ENCODE peak calls at places on chromosome 19, in six cellular contexts. One of them, this sample, is unnamed.

GRCh38 chr19:43469160-43469480 is 3.7 kb upstream of the LYPD3 start:
- DNase-seq in neural progenitor cell: no peak
- DNase-seq in heart right ventricle: no peak
- DNase-seq in hepatocyte: no peak
- DNase-seq in ovary: no peak
- DNase-seq in OCI-LY7: peak; percentile 24
- DNase-seq in this sample: no peak

GRCh38 chr19:5880604-5881078 is 10.3 kb upstream of the FUT5 start:
- DNase-seq in neural progenitor cell: no peak
- DNase-seq in heart right ventricle: peak; percentile 75
- DNase-seq in hepatocyte: peak; percentile 84
- DNase-seq in ovary: no peak
- DNase-seq in OCI-LY7: no peak
- DNase-seq in this sample: no peak

GRCh38 chr19:11479470-11480080 is 1.3 kb downstream of the ELAVL3 start:
- DNase-seq in neural progenitor cell: peak; percentile 85
- DNase-seq in heart right ventricle: no peak
- DNase-seq in hepatocyte: peak; percentile 67
- DNase-seq in ovary: no peak
- DNase-seq in OCI-LY7: no peak
- DNase-seq in this sample: no peak

GRCh38 chr19:29528350-29528945 is 2.7 kb downstream of the VSTM2B start:
- DNase-seq in neural progenitor cell: peak; percentile 95
- DNase-seq in heart right ventricle: peak; percentile 25
- DNase-seq in hepatocyte: peak; percentile 88
- DNase-seq in ovary: peak; percentile 28
- DNase-seq in OCI-LY7: peak; percentile 50
- DNase-seq in this sample: no peak

GRCh38 chr19:11539495-11540365 is 1.1 kb downstream of the CNN1 start:
- DNase-seq in neural progenitor cell: peak; percentile 61
- DNase-seq in heart right ventricle: peak; percentile 59
- DNase-seq in hepatocyte: peak; percentile 64
- DNase-seq in ovary: peak; percentile 75
- DNase-seq in OCI-LY7: no peak
- DNase-seq in this sample: no peak

GRCh38 chr19:20254151-20254550 is 87.1 kb downstream of the ZNF486 start:
- DNase-seq in neural progenitor cell: no peak
- DNase-seq in heart right ventricle: no peak
- DNase-seq in hepatocyte: no peak
- DNase-seq in ovary: no peak
- DNase-seq in OCI-LY7: no peak
- DNase-seq in this sample: no peak

GRCh38 chr19:49676136-49676689 is 858 bp upstream of the PRMT1 start:
- DNase-seq in neural progenitor cell: peak; percentile 96
- DNase-seq in heart right ventricle: peak; percentile 92
- DNase-seq in hepatocyte: peak; percentile 94
- DNase-seq in ovary: peak; percentile 89
- DNase-seq in OCI-LY7: peak; percentile 91
- DNase-seq in this sample: no peak

GRCh38 chr19:47790398-47790814 is 11.9 kb downstream of the SELENOW start:
- DNase-seq in neural progenitor cell: peak; percentile 96
- DNase-seq in heart right ventricle: peak; percentile 80
- DNase-seq in hepatocyte: peak; percentile 91
- DNase-seq in ovary: peak; percentile 89
- DNase-seq in OCI-LY7: peak; percentile 78
- DNase-seq in this sample: peak; percentile 50

GRCh38 chr19:45556835-45557234 is 27.8 kb downstream of the OPA3 start:
- DNase-seq in neural progenitor cell: no peak
- DNase-seq in heart right ventricle: peak; percentile 28
- DNase-seq in hepatocyte: no peak
- DNase-seq in ovary: no peak
- DNase-seq in OCI-LY7: no peak
- DNase-seq in this sample: no peak

GRCh38 chr19:2856457-2857055 is 10.6 kb upstream of the ZNF556 start:
- DNase-seq in neural progenitor cell: no peak
- DNase-seq in heart right ventricle: no peak
- DNase-seq in hepatocyte: no peak
- DNase-seq in ovary: no peak
- DNase-seq in OCI-LY7: no peak
- DNase-seq in this sample: no peak

GRCh38 chr19:28843771-28844492 is 369.0 kb downstream of the UQCRFS1 start:
- DNase-seq in neural progenitor cell: no peak
- DNase-seq in heart right ventricle: no peak
- DNase-seq in hepatocyte: no peak
- DNase-seq in ovary: no peak
- DNase-seq in OCI-LY7: no peak
- DNase-seq in this sample: no peak

GRCh38 chr19:55654833-55655647 is at the start of gene U2AF2:
- DNase-seq in neural progenitor cell: peak; percentile 96
- DNase-seq in heart right ventricle: peak; percentile 96
- DNase-seq in hepatocyte: peak; percentile 97
- DNase-seq in ovary: peak; percentile 99
- DNase-seq in OCI-LY7: peak; percentile 94
- DNase-seq in this sample: peak; percentile 79

GRCh38 chr19:10112895-10113591 is 1.6 kb downstream of the P2RY11 start:
- DNase-seq in neural progenitor cell: peak; percentile 62
- DNase-seq in heart right ventricle: no peak
- DNase-seq in hepatocyte: peak; percentile 68
- DNase-seq in ovary: no peak
- DNase-seq in OCI-LY7: peak; percentile 73
- DNase-seq in this sample: no peak

GRCh38 chr19:21022996-21023395 is 2.5 kb downstream of the ZNF430 start:
- DNase-seq in neural progenitor cell: no peak
- DNase-seq in heart right ventricle: no peak
- DNase-seq in hepatocyte: peak; percentile 38
- DNase-seq in ovary: no peak
- DNase-seq in OCI-LY7: no peak
- DNase-seq in this sample: no peak

GRCh38 chr19:37932985-37933953 is 26.3 kb downstream of the SIPA1L3 start:
- DNase-seq in neural progenitor cell: peak; percentile 15
- DNase-seq in heart right ventricle: no peak
- DNase-seq in hepatocyte: peak; percentile 63
- DNase-seq in ovary: no peak
- DNase-seq in OCI-LY7: no peak
- DNase-seq in this sample: no peak

GRCh38 chr19:40442328-40443130 is 1.6 kb downstream of the SERTAD3 start:
- DNase-seq in neural progenitor cell: no peak
- DNase-seq in heart right ventricle: no peak
- DNase-seq in hepatocyte: no peak
- DNase-seq in ovary: no peak
- DNase-seq in OCI-LY7: peak; percentile 68
- DNase-seq in this sample: no peak

GRCh38 chr19:33905937-33906577 is 109.4 kb downstream of the KCTD15 start:
- DNase-seq in neural progenitor cell: peak; percentile 77
- DNase-seq in heart right ventricle: peak; percentile 80
- DNase-seq in hepatocyte: peak; percentile 75
- DNase-seq in ovary: peak; percentile 72
- DNase-seq in OCI-LY7: no peak
- DNase-seq in this sample: no peak

GRCh38 chr19:55198651-55199050 is 10.7 kb downstream of the PTPRH start:
- DNase-seq in neural progenitor cell: peak; percentile 29
- DNase-seq in heart right ventricle: no peak
- DNase-seq in hepatocyte: peak; percentile 5
- DNase-seq in ovary: no peak
- DNase-seq in OCI-LY7: no peak
- DNase-seq in this sample: no peak

GRCh38 chr19:55670280-55671053 is 4.6 kb upstream of the EPN1 start:
- DNase-seq in neural progenitor cell: peak; percentile 27
- DNase-seq in heart right ventricle: no peak
- DNase-seq in hepatocyte: no peak
- DNase-seq in ovary: no peak
- DNase-seq in OCI-LY7: no peak
- DNase-seq in this sample: no peak

GRCh38 chr19:46408611-46409039 is 4.7 kb downstream of the CCDC8 start:
- DNase-seq in neural progenitor cell: peak; percentile 44
- DNase-seq in heart right ventricle: peak; percentile 42
- DNase-seq in hepatocyte: peak; percentile 83
- DNase-seq in ovary: peak; percentile 82
- DNase-seq in OCI-LY7: no peak
- DNase-seq in this sample: peak; percentile 75

GRCh38 chr19:48635263-48635965 is 1.8 kb downstream of the DBP start:
- DNase-seq in neural progenitor cell: peak; percentile 90
- DNase-seq in heart right ventricle: peak; percentile 78
- DNase-seq in hepatocyte: peak; percentile 90
- DNase-seq in ovary: peak; percentile 84
- DNase-seq in OCI-LY7: peak; percentile 86
- DNase-seq in this sample: no peak

GRCh38 chr19:18484992-18485391 is 36.9 kb downstream of the ELL start:
- DNase-seq in neural progenitor cell: no peak
- DNase-seq in heart right ventricle: no peak
- DNase-seq in hepatocyte: no peak
- DNase-seq in ovary: no peak
- DNase-seq in OCI-LY7: no peak
- DNase-seq in this sample: no peak
- H3K27ac ChIP-seq in neural progenitor cell: no peak overlapping the region
- H3K27ac ChIP-seq in heart right ventricle: no peak overlapping the region
- H3K27ac ChIP-seq in hepatocyte: no peak overlapping the region
- H3K27ac ChIP-seq in ovary: no peak overlapping the region
- H3K27ac ChIP-seq in OCI-LY7: no peak overlapping the region
- H3K27ac ChIP-seq in this sample: no peak overlapping the region

GRCh38 chr19:35793381-35794165 is 18.2 kb downstream of the ARHGAP33 start:
- DNase-seq in neural progenitor cell: no peak
- DNase-seq in heart right ventricle: no peak
- DNase-seq in hepatocyte: peak; percentile 57
- DNase-seq in ovary: no peak
- DNase-seq in OCI-LY7: no peak
- DNase-seq in this sample: no peak
- H3K9me3 ChIP-seq in neural progenitor cell: no peaks in the 10 kb centered on the region
- H3K9me3 ChIP-seq in heart right ventricle: no peaks in the 10 kb centered on the region
- H3K9me3 ChIP-seq in hepatocyte: no peaks in the 10 kb centered on the region
- H3K9me3 ChIP-seq in ovary: no peaks in the 10 kb centered on the region
- H3K9me3 ChIP-seq in OCI-LY7: no peaks in the 10 kb centered on the region
- H3K9me3 ChIP-seq in this sample: no peaks in the 10 kb centered on the region

GRCh38 chr19:53365899-53366493 is 491 bp downstream of the ZNF525 start:
- DNase-seq in neural progenitor cell: peak; percentile 66
- DNase-seq in heart right ventricle: no peak
- DNase-seq in hepatocyte: peak; percentile 65
- DNase-seq in ovary: peak; percentile 36
- DNase-seq in OCI-LY7: no peak
- DNase-seq in this sample: no peak

DNA sequence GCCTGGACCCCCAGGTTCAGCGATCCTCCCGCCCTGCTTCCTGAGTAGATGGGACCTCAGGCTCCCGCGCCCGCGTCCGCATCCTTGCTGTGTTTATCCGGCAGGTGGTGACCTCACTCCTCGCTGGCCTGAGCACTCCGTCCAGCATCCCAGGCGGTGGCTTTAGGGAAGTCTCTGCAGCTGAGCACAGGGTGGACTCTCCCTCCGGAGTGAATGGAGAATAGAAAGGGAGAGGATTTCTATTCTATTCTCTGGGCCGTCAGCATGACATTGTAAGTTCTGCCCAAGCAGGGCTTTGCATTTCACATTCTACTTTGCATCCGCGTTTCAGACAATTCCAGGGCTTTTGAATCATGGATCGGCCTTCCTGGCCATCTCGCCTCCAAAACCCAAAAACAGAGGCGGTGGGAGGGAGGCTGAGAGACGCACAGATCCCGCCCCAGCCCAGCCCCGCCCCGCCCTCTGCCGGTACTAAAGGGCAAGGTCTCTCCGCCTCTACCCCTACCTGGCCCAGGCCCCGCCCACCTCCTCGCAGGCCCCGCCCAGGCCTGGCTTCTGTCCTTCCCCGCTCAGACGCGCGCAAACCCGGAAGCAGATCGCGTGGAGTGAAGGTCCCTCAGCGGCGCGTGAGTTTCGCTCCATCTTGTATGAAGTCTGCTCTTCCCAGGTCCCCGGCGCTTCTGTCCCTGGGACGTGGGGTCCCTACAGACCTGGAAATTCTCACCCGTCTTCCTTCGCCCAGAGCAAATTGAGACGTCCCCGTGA is at the start of gene ZNF525:
- DNase-seq in neural progenitor cell: peak; percentile 93
- DNase-seq in heart right ventricle: peak; percentile 81
- DNase-seq in hepatocyte: peak; percentile 96
- DNase-seq in ovary: peak; percentile 94
- DNase-seq in OCI-LY7: peak; percentile 93
- DNase-seq in this sample: peak; percentile 61
- TF ChIP-seq CTCF in neural progenitor cell: peak; percentile 32
- TF ChIP-seq CTCF in heart right ventricle: peak; percentile 35
- TF ChIP-seq CTCF in hepatocyte: peak; percentile 24
- TF ChIP-seq CTCF in ovary: no peak
- TF ChIP-seq CTCF in OCI-LY7: peak; percentile 23
- TF ChIP-seq CTCF in this sample: peak; percentile 20

DNA sequence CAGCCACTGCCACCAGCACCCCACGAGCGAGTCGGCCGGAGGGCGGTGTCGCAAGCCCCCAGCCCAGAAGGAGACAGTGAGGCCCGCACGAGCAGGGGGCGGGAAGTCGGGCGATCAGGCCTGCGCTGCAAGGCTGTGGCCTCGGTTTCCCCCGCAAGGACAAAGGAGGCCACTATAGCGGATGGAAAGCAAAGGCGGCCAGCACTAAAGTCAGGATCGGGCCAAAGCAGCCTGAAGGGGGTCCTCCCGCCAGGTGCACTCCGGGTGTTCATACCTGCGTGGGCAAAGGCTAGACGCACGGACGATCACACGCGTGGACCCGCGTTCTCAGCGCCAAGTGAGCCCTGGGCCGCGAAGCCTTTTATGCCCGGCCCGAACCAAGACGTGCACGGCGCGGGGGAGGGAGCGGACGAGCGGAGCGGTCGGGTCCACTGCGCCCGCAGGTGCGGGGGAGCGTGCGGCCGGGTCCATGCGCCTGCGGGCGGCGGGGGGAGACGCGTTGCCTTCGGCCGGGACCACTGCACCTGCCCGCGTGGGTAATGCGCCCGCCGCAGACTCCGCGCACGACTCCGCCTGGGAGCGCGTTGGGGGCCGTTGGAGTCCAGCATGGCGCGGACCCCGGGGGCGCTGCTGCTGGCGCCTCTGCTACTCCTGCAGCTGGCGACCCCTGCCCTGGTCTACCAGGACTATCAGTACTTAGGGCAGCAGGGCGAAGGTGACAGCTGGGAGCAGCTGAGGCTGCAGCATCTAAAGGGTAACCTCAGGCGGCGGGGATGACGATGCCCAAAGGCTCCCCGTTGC is at the start of the genes PRDX2 and THSD8:
- DNase-seq in neural progenitor cell: peak; percentile 93
- DNase-seq in heart right ventricle: peak; percentile 76
- DNase-seq in hepatocyte: peak; percentile 92
- DNase-seq in ovary: peak; percentile 88
- DNase-seq in OCI-LY7: peak; percentile 96
- DNase-seq in this sample: no peak
- H3K27ac ChIP-seq in neural progenitor cell: no peak within 1 kb of the TSS
- H3K27ac ChIP-seq in heart right ventricle: peak within 1 kb of the TSS; percentile 85
- H3K27ac ChIP-seq in hepatocyte: peak within 1 kb of the TSS; percentile 88
- H3K27ac ChIP-seq in ovary: peak within 1 kb of the TSS; percentile 75
- H3K27ac ChIP-seq in OCI-LY7: peak within 1 kb of the TSS; percentile 22
- H3K27ac ChIP-seq in this sample: peak within 1 kb of the TSS; percentile 61

GRCh38 chr19:8261347-8261746 is 46.8 kb downstream of the CD320 start:
- DNase-seq in neural progenitor cell: no peak
- DNase-seq in heart right ventricle: no peak
- DNase-seq in hepatocyte: no peak
- DNase-seq in ovary: no peak
- DNase-seq in OCI-LY7: no peak
- DNase-seq in this sample: no peak
- H3K9me3 ChIP-seq in neural progenitor cell: no peaks in the 10 kb centered on the region
- H3K9me3 ChIP-seq in heart right ventricle: no peaks in the 10 kb centered on the region
- H3K9me3 ChIP-seq in hepatocyte: no peaks in the 10 kb centered on the region
- H3K9me3 ChIP-seq in ovary: no peaks in the 10 kb centered on the region
- H3K9me3 ChIP-seq in OCI-LY7: no peaks in the 10 kb centered on the region
- H3K9me3 ChIP-seq in this sample: no peaks in the 10 kb centered on the region